ENCODE peak calls at places on chromosome 1, in nine cellular contexts. J is NCI-H1105 treated with DMSO at 0.1 percent for 48 hours; P is M059J; L is iPS DF 19.7; I is PC-3; W is HEK293T; H is stimulated activated CD4-positive, alpha-beta T cell treated with anti-CD3 and anti-CD28 coated beads, TNF-alpha, amount 100 ng/mL, for 24 hours; M is stimulated activated effector memory CD8-positive, alpha-beta T cell treated with anti-CD3 and anti-CD28 coated beads, Interleukin-12 subunit alpha, Interleukin-12 subunit beta, amount 100 ng/mL, for 72 hours; D is lung microvascular endothelial cell. V is an unnamed sample.

GRCh38 chr1:151485685-151486255 is 25.4 kb upstream of the CGN start:
- DNase-seq in P (no peak), I (no peak), W (no peak), M (no peak), D (no peak), H (no peak), J (no peak), L (no peak), V (peak; percentile 15)

GRCh38 chr1:39196244-39197215 is 8.0 kb upstream of the MACF1 start:
- DNase-seq in P (peak; percentile 92), H (peak; percentile 36), L (no peak), M (no peak), J (no peak), W (no peak), I (peak; percentile 72), D (peak; percentile 42), V (no peak)

GRCh38 chr1:74356493-74356892 is 121.3 kb downstream of the TNNI3K start:
- DNase-seq in M (no peak), L (no peak), W (no peak), H (no peak), J (no peak), P (no peak), D (no peak), I (peak; percentile 93), V (peak; percentile 83)

GRCh38 chr1:203369666-203370065 is 18.7 kb upstream of the FMOD start:
- DNase-seq in L (no peak), P (no peak), M (no peak), D (no peak), W (no peak), H (no peak), I (no peak), J (no peak), V (no peak)

GRCh38 chr1:99849744-99850457 is at the start of gene AGL:
- DNase-seq in M (peak; percentile 81), J (peak; percentile 88), W (peak; percentile 92), L (peak; percentile 42), P (peak; percentile 84), D (peak; percentile 70), H (peak; percentile 72), I (peak; percentile 85), V (peak; percentile 99)

GRCh38 chr1:183995322-183996035 is 42.0 kb downstream of the COLGALT2 start:
- DNase-seq in W (no peak), L (no peak), M (no peak), I (no peak), P (no peak), J (no peak), D (no peak), H (no peak), V (peak; percentile 12)

GRCh38 chr1:220007438-220007837 is 38.9 kb downstream of the EPRS1 start:
- DNase-seq in J (no peak), L (no peak), I (no peak), W (no peak), H (no peak), M (no peak), P (no peak), D (no peak), V (no peak)

GRCh38 chr1:24641646-24642151 is 1.4 kb upstream of the SRRM1 start:
- DNase-seq in L (no peak), J (no peak), M (peak; percentile 22), H (no peak), W (no peak), D (peak; percentile 21), I (no peak), P (no peak), V (peak; percentile 57)

GRCh38 chr1:234907585-234908457 is 220.8 kb downstream of the TOMM20 start:
- DNase-seq in L (no peak), H (no peak), D (no peak), W (no peak), M (no peak), J (no peak), I (no peak), P (no peak), V (no peak)

GRCh38 chr1:163013826-163014600 is 55.1 kb upstream of the RGS4 start:
- DNase-seq in P (peak; percentile 78), I (no peak), H (no peak), M (no peak), W (no peak), D (no peak), L (no peak), J (no peak), V (peak; percentile 44)

GRCh38 chr1:47895436-47895835 is 101.7 kb downstream of the TRABD2B start:
- DNase-seq in H (no peak), L (no peak), W (no peak), J (no peak), D (no peak), I (no peak), P (no peak), M (no peak), V (no peak)

GRCh38 chr1:26851106-26851684 is 11.8 kb upstream of the SFN start:
- DNase-seq in J (no peak), D (no peak), H (no peak), L (no peak), P (no peak), I (no peak), M (no peak), W (no peak), V (peak; percentile 24)

GRCh38 chr1:174171078-174171477 is 11.8 kb downstream of the RABGAP1L start:
- DNase-seq in W (no peak), J (no peak), I (no peak), L (no peak), D (no peak), P (no peak), H (no peak), M (no peak), V (no peak)

GRCh38 chr1:234735476-234735875 is 125.5 kb upstream of the IRF2BP2 start:
- DNase-seq in I (no peak), L (no peak), J (no peak), M (no peak), H (no peak), D (no peak), P (no peak), W (no peak), V (no peak)

GRCh38 chr1:42684139-42684538 is 1.9 kb downstream of the YBX1 start:
- DNase-seq in P (no peak), J (peak; percentile 7), W (peak; percentile 31), I (peak; percentile 38), L (no peak), D (no peak), H (no peak), M (no peak), V (no peak)

GRCh38 chr1:152110365-152110859 is 4.8 kb downstream of the TCHH start:
- DNase-seq in L (no peak), M (no peak), W (peak; percentile 51), H (no peak), I (peak; percentile 49), P (no peak), J (peak; percentile 32), D (no peak), V (peak; percentile 90)

V was measured in DMS53.